ENCODE peak calls at places on chromosome 9, in four cellular contexts. One of them, this sample, is unnamed.

GRCh38 chr9:18442629-18443491 is 31.1 kb upstream of the ADAMTSL1 start:
- DNase-seq in mesenchymal stem cell: peak; percentile 70
- DNase-seq in GM23248: peak; percentile 86
- DNase-seq in H1: peak; percentile 70
- DNase-seq in this sample: peak; percentile 27

GRCh38 chr9:122193651-122194050 is 33.9 kb downstream of the MORN5 start:
- DNase-seq in mesenchymal stem cell: no peak
- DNase-seq in GM23248: no peak
- DNase-seq in H1: no peak
- DNase-seq in this sample: no peak

GRCh38 chr9:3498691-3499090 is 27.1 kb downstream of the RFX3 start:
- DNase-seq in mesenchymal stem cell: peak; percentile 45
- DNase-seq in GM23248: no peak
- DNase-seq in H1: no peak
- DNase-seq in this sample: no peak

GRCh38 chr9:125759812-125760134 is 12.6 kb downstream of the PBX3 start:
- DNase-seq in mesenchymal stem cell: no peak
- DNase-seq in GM23248: peak; percentile 62
- DNase-seq in H1: no peak
- DNase-seq in this sample: no peak

GRCh38 chr9:80326105-80326504 is 754.3 kb downstream of the TLE4 start:
- DNase-seq in mesenchymal stem cell: no peak
- DNase-seq in GM23248: no peak
- DNase-seq in H1: no peak
- DNase-seq in this sample: no peak

GRCh38 chr9:89622933-89623861 is 18.4 kb downstream of the GADD45G start:
- DNase-seq in mesenchymal stem cell: no peak
- DNase-seq in GM23248: no peak
- DNase-seq in H1: no peak
- DNase-seq in this sample: no peak

GRCh38 chr9:131960805-131961495 is 118.7 kb downstream of the MED27 start:
- DNase-seq in mesenchymal stem cell: no peak
- DNase-seq in GM23248: no peak
- DNase-seq in H1: no peak
- DNase-seq in this sample: no peak

GRCh38 chr9:17219261-17219660 is 84.4 kb downstream of the CNTLN start:
- DNase-seq in mesenchymal stem cell: peak; percentile 5
- DNase-seq in GM23248: peak; percentile 27
- DNase-seq in H1: no peak
- DNase-seq in this sample: no peak

GRCh38 chr9:98732801-98733200 is 24.1 kb upstream of the GABBR2 start:
- DNase-seq in mesenchymal stem cell: no peak
- DNase-seq in GM23248: no peak
- DNase-seq in H1: no peak
- DNase-seq in this sample: no peak

GRCh38 chr9:85534340-85534739 is 207.4 kb downstream of the AGTPBP1 start:
- DNase-seq in mesenchymal stem cell: no peak
- DNase-seq in GM23248: no peak
- DNase-seq in H1: no peak
- DNase-seq in this sample: no peak

GRCh38 chr9:7779201-7779600 is 20.4 kb downstream of the DMAC1 start:
- DNase-seq in mesenchymal stem cell: no peak
- DNase-seq in GM23248: no peak
- DNase-seq in H1: no peak
- DNase-seq in this sample: no peak

GRCh38 chr9:36327903-36328302 is 69.7 kb upstream of the GNE start:
- DNase-seq in mesenchymal stem cell: peak; percentile 42
- DNase-seq in GM23248: peak; percentile 66
- DNase-seq in H1: no peak
- DNase-seq in this sample: no peak

GRCh38 chr9:98118640-98119601 is at the start of gene TRIM14:
- DNase-seq in mesenchymal stem cell: peak; percentile 75
- DNase-seq in GM23248: peak; percentile 78
- DNase-seq in H1: peak; percentile 80
- DNase-seq in this sample: peak; percentile 71

GRCh38 chr9:97880336-97880735 is 27.3 kb downstream of the FOXE1 start:
- DNase-seq in mesenchymal stem cell: peak; percentile 15
- DNase-seq in GM23248: peak; percentile 31
- DNase-seq in H1: peak; percentile 31
- DNase-seq in this sample: no peak

GRCh38 chr9:131839281-131840084 is 99.6 kb upstream of the RAPGEF1 start:
- DNase-seq in mesenchymal stem cell: peak; percentile 25
- DNase-seq in GM23248: peak; percentile 82
- DNase-seq in H1: no peak
- DNase-seq in this sample: no peak

GRCh38 chr9:13586726-13587392 is 307.4 kb upstream of the MPDZ start:
- DNase-seq in mesenchymal stem cell: peak; percentile 6
- DNase-seq in GM23248: no peak
- DNase-seq in H1: no peak
- DNase-seq in this sample: no peak
- H3K27ac ChIP-seq in mesenchymal stem cell: peak overlapping the region; percentile 94
- H3K27ac ChIP-seq in GM23248: no peak overlapping the region
- H3K27ac ChIP-seq in H1: no peak overlapping the region
- H3K27ac ChIP-seq in this sample: no peak overlapping the region

GRCh38 chr9:108325406-108325805 is 530.4 kb downstream of the ACTL7B start:
- DNase-seq in mesenchymal stem cell: no peak
- DNase-seq in GM23248: no peak
- DNase-seq in H1: no peak
- DNase-seq in this sample: no peak
- H3K9me3 ChIP-seq in mesenchymal stem cell: peaks cover 28% of the 10 kb centered on the region
- H3K9me3 ChIP-seq in GM23248: peaks cover 4% of the 10 kb centered on the region
- H3K9me3 ChIP-seq in H1: no peaks in the 10 kb centered on the region
- H3K9me3 ChIP-seq in this sample: peaks cover 2% of the 10 kb centered on the region

GRCh38 chr9:93861736-93862358 is 93.3 kb downstream of the BARX1 start:
- DNase-seq in mesenchymal stem cell: no peak
- DNase-seq in GM23248: no peak
- DNase-seq in H1: no peak
- DNase-seq in this sample: no peak
- H3K27me3 ChIP-seq in mesenchymal stem cell: peaks cover 12% of the 10 kb centered on the region
- H3K27me3 ChIP-seq in GM23248: peaks cover 14% of the 10 kb centered on the region
- H3K27me3 ChIP-seq in H1: no peaks in the 10 kb centered on the region
- H3K27me3 ChIP-seq in this sample: peaks cover 14% of the 10 kb centered on the region

DNA sequence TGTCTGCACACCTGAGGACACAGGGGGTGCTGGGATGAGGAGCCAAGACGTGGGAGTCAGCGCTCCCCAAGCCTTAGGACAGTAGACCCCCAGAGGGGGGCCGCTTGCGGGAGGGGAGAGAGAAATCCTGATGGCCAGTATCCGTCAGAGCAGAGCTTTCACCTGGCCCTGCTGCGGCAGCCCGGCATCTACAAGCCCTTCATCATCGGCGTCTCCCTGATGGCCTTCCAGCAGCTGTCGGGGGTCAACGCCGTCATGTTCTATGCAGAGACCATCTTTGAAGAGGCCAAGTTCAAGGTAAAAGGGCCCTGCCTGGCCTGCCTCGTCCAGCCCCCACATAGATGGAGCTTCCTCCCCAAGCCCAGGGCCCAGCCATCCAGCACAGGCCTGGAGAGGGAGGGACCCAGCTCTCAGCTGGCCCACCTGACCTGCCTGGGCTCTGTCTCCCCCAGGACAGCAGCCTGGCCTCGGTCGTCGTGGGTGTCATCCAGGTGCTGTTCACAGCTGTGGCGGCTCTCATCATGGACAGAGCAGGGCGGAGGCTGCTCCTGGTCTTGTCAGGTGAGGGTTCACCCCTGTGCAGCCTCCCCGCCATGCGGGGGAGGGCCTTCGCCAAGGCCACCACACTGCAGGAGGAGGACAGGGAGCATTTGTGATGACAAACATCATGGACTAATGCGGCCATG is 6.7 kb downstream of the SLC2A8 start:
- DNase-seq in mesenchymal stem cell: no peak
- DNase-seq in GM23248: no peak
- DNase-seq in H1: no peak
- DNase-seq in this sample: no peak
- H3K27ac ChIP-seq in mesenchymal stem cell: no peak overlapping the region
- H3K27ac ChIP-seq in GM23248: no peak overlapping the region
- H3K27ac ChIP-seq in H1: no peak overlapping the region
- H3K27ac ChIP-seq in this sample: no peak overlapping the region

DNA sequence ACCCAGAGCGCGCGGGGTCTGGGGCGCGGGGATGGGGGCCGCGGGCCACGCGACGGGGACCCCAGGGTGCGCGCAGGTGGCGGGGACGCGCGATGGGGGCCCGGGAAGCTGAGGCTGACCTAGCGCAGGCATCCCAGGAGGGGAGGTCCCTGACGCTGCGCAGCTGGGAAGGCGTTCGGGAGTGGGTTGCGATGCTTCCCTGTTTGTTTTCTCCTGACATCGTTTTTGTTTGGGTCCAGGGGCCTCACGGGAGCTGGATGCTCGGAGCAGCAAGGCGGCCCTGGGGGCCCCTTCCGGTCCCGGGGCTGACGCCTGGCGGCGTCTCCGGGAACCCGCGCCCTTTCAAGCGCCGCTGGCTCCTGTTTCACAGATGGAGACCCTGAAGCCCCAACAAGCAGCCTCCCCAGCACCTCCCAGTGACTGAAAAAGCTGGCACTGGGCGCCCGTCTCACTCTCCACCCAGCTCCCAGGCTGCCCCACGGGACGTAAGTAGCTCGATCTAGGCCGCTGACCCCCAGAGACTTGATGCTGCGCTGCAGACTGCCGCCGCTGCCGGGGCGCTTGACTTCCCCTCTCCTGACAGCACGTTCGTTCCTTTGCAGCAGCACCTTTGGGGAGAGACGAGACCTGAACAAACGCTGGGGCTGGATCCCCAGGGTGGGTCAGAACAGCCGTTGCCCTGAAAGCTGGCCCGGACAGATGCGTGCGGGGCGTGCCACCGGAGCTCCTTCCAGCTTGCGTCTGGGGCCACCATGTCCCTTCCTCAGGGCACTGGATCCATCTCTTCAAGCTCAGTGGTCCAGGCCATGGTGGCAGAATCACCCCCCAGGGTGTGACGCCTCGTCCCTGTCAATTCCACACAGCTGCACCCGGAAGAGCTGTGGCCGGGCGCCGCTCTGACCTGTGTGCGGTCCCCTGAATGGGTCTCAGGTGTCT is 593 bp downstream of the BRD3OS start:
- DNase-seq in mesenchymal stem cell: peak; percentile 68
- DNase-seq in GM23248: peak; percentile 77
- DNase-seq in H1: peak; percentile 77
- DNase-seq in this sample: peak; percentile 38
- H3K9me3 ChIP-seq in mesenchymal stem cell: no peaks in the 10 kb centered on the region
- H3K9me3 ChIP-seq in GM23248: no peaks in the 10 kb centered on the region
- H3K9me3 ChIP-seq in H1: no peaks in the 10 kb centered on the region
- H3K9me3 ChIP-seq in this sample: no peaks in the 10 kb centered on the region